ENCODE peak calls at places on chromosomes 13 and 19, in nine cellular contexts. M, X, D, Y, C, S, U, F and J are unnamed samples.

GRCh38 chr13:99404005-99404755 is 97.0 kb upstream of the GPR183 start:
- DNase-seq in M (no peak), X (peak; percentile 56), D (no peak), Y (no peak), C (no peak), S (no peak), U (no peak), F (no peak), J (no peak)

GRCh38 chr13:99526549-99526948 is 25.3 kb downstream of the TM9SF2 start:
- DNase-seq in M (no peak), X (no peak), D (no peak), Y (no peak), C (no peak), S (no peak), U (no peak), F (no peak), J (no peak)

GRCh38 chr19:41564515-41565383 is 11.2 kb upstream of the CEACAM21 start:
- DNase-seq in M (no peak), X (no peak), D (no peak), Y (no peak), C (no peak), S (no peak), U (no peak), F (no peak), J (peak; percentile 68)

GRCh38 chr13:66224644-66225043 is 1005.5 kb downstream of the PCDH9 start:
- DNase-seq in M (no peak), X (no peak), D (no peak), Y (no peak), C (no peak), S (no peak), U (no peak), F (no peak), J (no peak)

GRCh38 chr19:35048911-35049411 is 7.4 kb downstream of the HPN start:
- DNase-seq in M (no peak), X (no peak), D (no peak), Y (no peak), C (peak; percentile 51), S (peak; percentile 74), U (no peak), F (peak; percentile 81), J (no peak)

GRCh38 chr13:78022164-78022877 is 103.7 kb upstream of the EDNRB start:
- DNase-seq in M (no peak), X (peak; percentile 63), D (peak; percentile 70), Y (no peak), C (peak; percentile 40), S (no peak), U (peak; percentile 24), F (peak; percentile 24), J (peak; percentile 47)

GRCh38 chr19:53002479-53002878 is 11.2 kb upstream of the ERVV-1 start:
- DNase-seq in M (no peak), X (no peak), D (no peak), Y (no peak), C (no peak), S (no peak), U (no peak), F (no peak), J (no peak)

GRCh38 chr13:43431279-43431678 is 355.5 kb downstream of the ENOX1 start:
- DNase-seq in M (no peak), X (no peak), D (no peak), Y (no peak), C (no peak), S (no peak), U (no peak), F (no peak), J (no peak)

GRCh38 chr19:17751103-17751911 is at the start of gene FCHO1:
- DNase-seq in M (no peak), X (peak; percentile 73), D (no peak), Y (peak; percentile 84), C (peak; percentile 75), S (no peak), U (no peak), F (no peak), J (no peak)

GRCh38 chr13:57813641-57814040 is 182.1 kb downstream of the PCDH17 start:
- DNase-seq in M (no peak), X (no peak), D (no peak), Y (no peak), C (no peak), S (no peak), U (no peak), F (no peak), J (peak; percentile 26)

GRCh38 chr13:68987585-68987984 is 1120.0 kb upstream of the ATXN8OS start:
- DNase-seq in M (no peak), X (no peak), D (no peak), Y (peak; percentile 23), C (no peak), S (no peak), U (no peak), F (no peak), J (no peak)

GRCh38 chr19:28737021-28737525 is 475.9 kb downstream of the UQCRFS1 start:
- DNase-seq in M (no peak), X (no peak), D (peak; percentile 24), Y (no peak), C (no peak), S (no peak), U (peak; percentile 2), F (no peak), J (no peak)

GRCh38 chr19:29567366-29567915 is 38.6 kb upstream of the POP4 start:
- DNase-seq in M (no peak), X (no peak), D (no peak), Y (no peak), C (no peak), S (no peak), U (no peak), F (no peak), J (no peak)

GRCh38 chr13:101447852-101448251 is 4.6 kb upstream of the ITGBL1 start:
- DNase-seq in M (no peak), X (no peak), D (no peak), Y (no peak), C (no peak), S (no peak), U (no peak), F (no peak), J (no peak)

GRCh38 chr13:31044658-31045620 is 112.5 kb downstream of the TEX26 start:
- DNase-seq in M (no peak), X (peak; percentile 43), D (no peak), Y (no peak), C (no peak), S (no peak), U (no peak), F (no peak), J (peak; percentile 64)

GRCh38 chr19:55484571-55485438 is at the start of gene NAT14:
- DNase-seq in M (peak; percentile 94), X (no peak), D (no peak), Y (peak; percentile 86), C (no peak), S (peak; percentile 64), U (no peak), F (peak; percentile 70), J (peak; percentile 80)

DNA sequence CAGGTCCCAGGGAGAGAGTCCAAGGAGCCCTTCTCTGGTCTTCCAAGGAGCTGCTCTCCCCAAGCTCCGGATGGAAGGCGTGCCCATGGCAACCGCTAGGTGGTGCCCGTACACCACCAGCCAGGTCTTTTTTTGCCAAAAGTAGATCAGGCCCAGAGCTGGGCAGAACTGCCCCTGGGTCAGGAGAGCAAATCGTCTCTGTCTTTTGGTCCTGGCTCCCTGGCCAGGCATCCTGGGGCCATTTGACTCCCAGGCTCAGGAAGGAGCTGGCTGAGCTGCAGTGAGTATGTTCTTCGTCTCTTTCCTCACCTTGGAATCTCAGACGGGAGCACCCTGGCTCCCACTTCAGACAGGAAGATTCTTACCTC is 24.6 kb upstream of the BCL3 start:
- DNase-seq in M (peak; percentile 96), X (peak; percentile 89), D (peak; percentile 62), Y (peak; percentile 91), C (peak; percentile 84), S (peak; percentile 84), U (peak; percentile 53), F (peak; percentile 86), J (peak; percentile 84)
- H3K27ac ChIP-seq in M (peak overlapping the region; percentile 97), X (no peak overlapping the region), D (peak overlapping the region; percentile 19), Y (peak overlapping the region; percentile 48), C (peak overlapping the region; percentile 56), S (peak overlapping the region; percentile 62), U (no peak overlapping the region), F (peak overlapping the region; percentile 10), J (no peak overlapping the region)

GRCh38 chr13:48333976-48334375 is 30.4 kb downstream of the RB1 start:
- DNase-seq in M (no peak), X (no peak), D (no peak), Y (no peak), C (no peak), S (no peak), U (no peak), F (no peak), J (no peak)
- H3K27ac ChIP-seq in M (no peak overlapping the region), X (no peak overlapping the region), D (no peak overlapping the region), Y (no peak overlapping the region), C (no peak overlapping the region), S (no peak overlapping the region), U (no peak overlapping the region), F (no peak overlapping the region), J (no peak overlapping the region)

GRCh38 chr13:35814573-35814972 is 316.6 kb downstream of the DCLK1 start:
- DNase-seq in M (no peak), X (no peak), D (no peak), Y (no peak), C (no peak), S (no peak), U (no peak), F (no peak), J (no peak)

GRCh38 chr13:35824395-35824794 is 306.8 kb downstream of the DCLK1 start:
- DNase-seq in M (no peak), X (no peak), D (no peak), Y (no peak), C (no peak), S (no peak), U (no peak), F (no peak), J (no peak)

GRCh38 chr13:35817642-35818576 is 313.3 kb downstream of the DCLK1 start:
- DNase-seq in M (no peak), X (no peak), D (no peak), Y (no peak), C (no peak), S (no peak), U (no peak), F (no peak), J (no peak)

GRCh38 chr13:35822666-35823065 is 308.5 kb downstream of the DCLK1 start:
- DNase-seq in M (no peak), X (no peak), D (no peak), Y (no peak), C (no peak), S (no peak), U (no peak), F (no peak), J (no peak)

DNA sequence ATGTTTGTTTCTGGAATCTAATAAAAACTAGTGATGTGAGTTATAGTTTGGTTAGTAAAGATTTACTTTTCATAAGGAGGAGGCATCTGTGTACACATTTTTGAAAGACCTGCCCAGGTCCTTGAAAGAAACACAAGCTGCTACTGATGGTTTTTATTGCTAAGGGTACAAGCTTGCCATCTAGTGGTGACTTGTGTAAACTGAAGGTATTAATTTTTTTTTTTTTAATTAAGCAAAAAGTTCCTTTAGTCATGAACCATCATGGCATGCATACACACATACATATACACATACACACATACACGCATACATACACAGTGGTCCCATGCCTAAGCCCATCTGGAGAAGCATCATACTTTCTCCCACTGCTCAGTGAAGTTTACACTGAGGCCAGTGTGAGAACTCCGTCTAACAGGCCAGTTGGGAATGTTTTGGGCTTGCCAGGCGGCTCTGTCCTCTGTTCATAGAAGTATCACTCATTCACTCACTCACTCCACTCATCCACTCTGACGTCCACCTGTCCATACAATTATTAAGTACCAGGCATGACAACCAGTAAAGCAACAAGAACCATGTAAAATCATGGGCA is 312.5 kb downstream of the DCLK1 start:
- DNase-seq in M (no peak), X (no peak), D (no peak), Y (no peak), C (no peak), S (no peak), U (no peak), F (no peak), J (no peak)
- H3K27ac ChIP-seq in M (no peak overlapping the region), X (no peak overlapping the region), D (no peak overlapping the region), Y (no peak overlapping the region), C (no peak overlapping the region), S (no peak overlapping the region), U (no peak overlapping the region), F (no peak overlapping the region), J (no peak overlapping the region)

GRCh38 chr13:48391257-48391656 is 21.7 kb downstream of the LPAR6 start:
- DNase-seq in M (no peak), X (no peak), D (no peak), Y (no peak), C (no peak), S (no peak), U (no peak), F (no peak), J (no peak)
- H3K27ac ChIP-seq in M (no peak overlapping the region), X (no peak overlapping the region), D (no peak overlapping the region), Y (no peak overlapping the region), C (no peak overlapping the region), S (no peak overlapping the region), U (no peak overlapping the region), F (no peak overlapping the region), J (no peak overlapping the region)